ENCODE peak calls at places on chromosome 11, in ten cellular contexts. C is kidney tubule cell; V is K562; W is CD4-positive, alpha-beta memory T cell; H is endothelial cell; I is choroid plexus epithelial cell; Z is NCI-H69; P is fibroblast of villous mesenchyme; L is GM13977; M is stromal cell of bone marrow. K is an unnamed sample.
A peak's percentile ranks its signal among the peaks of the same experiment; 100 is the strongest.

GRCh38 chr11:9664276-9665171 is 647 bp downstream of the SWAP70 start:
- DNase-seq in C (peak; percentile 65), V (no peak), W (peak; percentile 19), H (peak; percentile 9), I (peak; percentile 72), Z (peak; percentile 65), P (peak; percentile 49), L (peak; percentile 50), M (no peak), K (peak; percentile 70)

GRCh38 chr11:110305169-110306018 is 9.0 kb upstream of the RDX start:
- DNase-seq in C (no peak), V (no peak), W (no peak), H (no peak), I (peak; percentile 47), Z (peak; percentile 96), P (peak; percentile 14), L (no peak), M (no peak), K (peak; percentile 83)

GRCh38 chr11:125626381-125626950 is 1.5 kb downstream of the CHEK1 start:
- DNase-seq in C (no peak), V (no peak), W (peak; percentile 49), H (no peak), I (no peak), Z (no peak), P (no peak), L (peak; percentile 54), M (no peak), K (peak; percentile 80)

GRCh38 chr11:117431436-117431835 is 103.8 kb downstream of the CEP164 start:
- DNase-seq in C (no peak), V (no peak), W (no peak), H (no peak), I (no peak), Z (no peak), P (no peak), L (no peak), M (no peak), K (no peak)

GRCh38 chr11:29279716-29280115 is 737.1 kb downstream of the KCNA4 start:
- DNase-seq in C (no peak), V (no peak), W (no peak), H (no peak), I (no peak), Z (no peak), P (no peak), L (no peak), M (no peak), K (peak; percentile 10)

GRCh38 chr11:117941163-117941707 is 12.0 kb upstream of the TMPRSS13 start:
- DNase-seq in C (peak; percentile 66), V (no peak), W (no peak), H (no peak), I (no peak), Z (peak; percentile 67), P (no peak), L (no peak), M (no peak), K (peak; percentile 84)

GRCh38 chr11:72751293-72752087 is 718 bp downstream of the ARAP1 start:
- DNase-seq in C (no peak), V (peak; percentile 45), W (peak; percentile 13), H (no peak), I (no peak), Z (peak; percentile 59), P (no peak), L (peak; percentile 47), M (no peak), K (peak; percentile 66)

GRCh38 chr11:128482512-128483191 is 104.7 kb downstream of the ETS1 start:
- DNase-seq in C (no peak), V (no peak), W (peak; percentile 68), H (no peak), I (peak; percentile 78), Z (no peak), P (peak; percentile 95), L (peak; percentile 30), M (peak; percentile 96), K (no peak)

GRCh38 chr11:119432484-119433368 is 9.8 kb upstream of the THY1 start:
- DNase-seq in C (peak; percentile 86), V (no peak), W (no peak), H (no peak), I (peak; percentile 71), Z (peak; percentile 16), P (peak; percentile 70), L (no peak), M (peak; percentile 87), K (no peak)

GRCh38 chr11:122983438-122984185 is 2.0 kb upstream of the BSX start:
- DNase-seq in C (no peak), V (no peak), W (no peak), H (no peak), I (no peak), Z (peak; percentile 78), P (no peak), L (no peak), M (no peak), K (peak; percentile 33)

GRCh38 chr11:9906043-9906791 is 242.3 kb downstream of the SWAP70 start:
- DNase-seq in C (peak; percentile 90), V (no peak), W (no peak), H (no peak), I (peak; percentile 95), Z (no peak), P (peak; percentile 85), L (no peak), M (peak; percentile 54), K (no peak)

GRCh38 chr11:28697920-28698827 is 590.0 kb downstream of the METTL15 start:
- DNase-seq in C (peak; percentile 35), V (peak; percentile 75), W (no peak), H (peak; percentile 75), I (peak; percentile 71), Z (peak; percentile 68), P (peak; percentile 66), L (no peak), M (no peak), K (peak; percentile 58)

GRCh38 chr11:96123301-96123700 is 199.4 kb upstream of the MTMR2 start:
- DNase-seq in C (no peak), V (no peak), W (no peak), H (no peak), I (no peak), Z (no peak), P (no peak), L (no peak), M (no peak), K (no peak)